ENCODE peak calls at places on chromosome 17, in seven cellular contexts. One of them, this sample, is unnamed.

GRCh38 chr17:81091774-81092517 is 57.0 kb downstream of the BAIAP2 start:
- DNase-seq in neural progenitor cell: no peak
- DNase-seq in pancreas: no peak
- DNase-seq in stomach: no peak
- DNase-seq in endothelial cell of umbilical vein: no peak
- DNase-seq in PC-9: peak; percentile 50
- DNase-seq in ovary: no peak
- DNase-seq in this sample: no peak

GRCh38 chr17:49969134-49969759 is at the start of gene DLX4:
- DNase-seq in PC-9: no peak
- DNase-seq in neural progenitor cell: peak; percentile 57
- DNase-seq in endothelial cell of umbilical vein: no peak
- DNase-seq in stomach: no peak
- DNase-seq in ovary: no peak
- DNase-seq in pancreas: peak; percentile 77
- DNase-seq in this sample: no peak

GRCh38 chr17:68497885-68498319 is 14.3 kb upstream of the PRKAR1A start:
- DNase-seq in pancreas: no peak
- DNase-seq in neural progenitor cell: no peak
- DNase-seq in endothelial cell of umbilical vein: no peak
- DNase-seq in PC-9: no peak
- DNase-seq in stomach: peak; percentile 61
- DNase-seq in ovary: no peak
- DNase-seq in this sample: no peak

GRCh38 chr17:1582374-1582773 is 19.8 kb upstream of the PITPNA start:
- DNase-seq in ovary: no peak
- DNase-seq in neural progenitor cell: no peak
- DNase-seq in endothelial cell of umbilical vein: no peak
- DNase-seq in pancreas: no peak
- DNase-seq in stomach: no peak
- DNase-seq in PC-9: no peak
- DNase-seq in this sample: no peak

GRCh38 chr17:51667722-51668083 is 407.4 kb downstream of the UTP18 start:
- DNase-seq in neural progenitor cell: no peak
- DNase-seq in ovary: no peak
- DNase-seq in pancreas: no peak
- DNase-seq in stomach: no peak
- DNase-seq in endothelial cell of umbilical vein: no peak
- DNase-seq in PC-9: no peak
- DNase-seq in this sample: no peak

GRCh38 chr17:5138616-5139453 is 23.0 kb downstream of the USP6 start:
- DNase-seq in neural progenitor cell: no peak
- DNase-seq in endothelial cell of umbilical vein: no peak
- DNase-seq in stomach: no peak
- DNase-seq in PC-9: no peak
- DNase-seq in ovary: no peak
- DNase-seq in pancreas: no peak
- DNase-seq in this sample: no peak

GRCh38 chr17:4945176-4945943 is 3.0 kb downstream of the PFN1 start:
- DNase-seq in endothelial cell of umbilical vein: peak; percentile 77
- DNase-seq in neural progenitor cell: no peak
- DNase-seq in stomach: peak; percentile 79
- DNase-seq in PC-9: peak; percentile 93
- DNase-seq in ovary: no peak
- DNase-seq in pancreas: peak; percentile 78
- DNase-seq in this sample: peak; percentile 91

GRCh38 chr17:83121921-83122820 is 42.8 kb downstream of the METRNL start:
- DNase-seq in stomach: no peak
- DNase-seq in endothelial cell of umbilical vein: no peak
- DNase-seq in neural progenitor cell: no peak
- DNase-seq in pancreas: no peak
- DNase-seq in PC-9: no peak
- DNase-seq in ovary: no peak
- DNase-seq in this sample: peak; percentile 68

GRCh38 chr17:83062011-83062817 is 17.2 kb upstream of the METRNL start:
- DNase-seq in stomach: no peak
- DNase-seq in PC-9: no peak
- DNase-seq in neural progenitor cell: no peak
- DNase-seq in endothelial cell of umbilical vein: no peak
- DNase-seq in pancreas: no peak
- DNase-seq in ovary: peak; percentile 14
- DNase-seq in this sample: peak; percentile 72

GRCh38 chr17:13014801-13015200 is 3.0 kb downstream of the ELAC2 start:
- DNase-seq in PC-9: no peak
- DNase-seq in neural progenitor cell: no peak
- DNase-seq in ovary: no peak
- DNase-seq in endothelial cell of umbilical vein: no peak
- DNase-seq in stomach: no peak
- DNase-seq in pancreas: no peak
- DNase-seq in this sample: no peak

GRCh38 chr17:10318540-10318939 is 54.3 kb downstream of the MYH13 start:
- DNase-seq in PC-9: no peak
- DNase-seq in endothelial cell of umbilical vein: no peak
- DNase-seq in stomach: no peak
- DNase-seq in neural progenitor cell: no peak
- DNase-seq in pancreas: no peak
- DNase-seq in ovary: no peak
- DNase-seq in this sample: no peak

GRCh38 chr17:924711-925480 is 54.7 kb downstream of the NXN start:
- DNase-seq in pancreas: no peak
- DNase-seq in neural progenitor cell: no peak
- DNase-seq in ovary: no peak
- DNase-seq in PC-9: peak; percentile 58
- DNase-seq in endothelial cell of umbilical vein: no peak
- DNase-seq in stomach: peak; percentile 52
- DNase-seq in this sample: no peak

DNA sequence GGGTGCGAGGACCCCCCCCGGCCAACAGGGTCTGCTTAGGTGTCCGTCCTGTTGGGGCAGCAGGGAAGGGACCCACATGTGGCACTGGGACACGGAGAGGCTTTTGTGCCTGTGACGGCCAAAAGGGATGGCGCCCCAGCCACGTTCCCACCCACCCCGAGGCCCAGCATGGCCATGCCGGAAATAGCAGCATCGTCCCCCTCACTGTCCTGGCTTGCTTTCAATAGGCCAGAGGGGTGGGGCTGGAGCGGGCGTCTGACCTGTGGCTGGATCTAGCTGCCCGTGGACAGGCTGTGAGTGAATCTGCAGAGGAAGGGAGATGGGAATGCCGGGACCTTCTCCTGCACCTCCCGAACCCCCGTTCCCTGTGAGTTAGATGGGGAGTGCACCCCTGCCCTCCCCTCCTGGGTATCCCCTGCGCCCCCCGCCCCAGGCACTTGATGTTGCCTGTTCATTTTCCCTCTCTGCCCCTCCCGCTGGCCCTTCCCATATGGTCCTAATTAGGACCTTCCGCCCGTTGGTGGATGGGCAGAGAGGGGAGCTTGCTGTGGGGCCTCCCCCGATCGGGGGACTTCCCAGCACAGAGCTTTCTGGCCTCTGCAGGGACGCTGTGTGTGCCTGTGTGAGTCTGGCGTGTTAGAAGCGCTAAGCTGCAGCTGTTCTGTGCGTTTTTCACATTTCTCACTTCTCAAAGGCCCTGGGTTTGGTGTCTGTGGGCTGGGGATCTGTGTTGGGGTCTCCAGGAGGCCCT is 292.8 kb downstream of the SEC14L1 start:
- DNase-seq in stomach: no peak
- DNase-seq in ovary: peak; percentile 74
- DNase-seq in PC-9: no peak
- DNase-seq in endothelial cell of umbilical vein: no peak
- DNase-seq in neural progenitor cell: no peak
- DNase-seq in pancreas: peak; percentile 20
- DNase-seq in this sample: no peak
- H3K4me1 ChIP-seq in stomach: peaks cover 91% of the 10 kb centered on the region
- H3K4me1 ChIP-seq in ovary: peaks cover 54% of the 10 kb centered on the region
- H3K4me1 ChIP-seq in PC-9: no peaks in the 10 kb centered on the region
- H3K4me1 ChIP-seq in endothelial cell of umbilical vein: peaks cover 25% of the 10 kb centered on the region
- H3K4me1 ChIP-seq in neural progenitor cell: peaks cover 56% of the 10 kb centered on the region
- H3K4me1 ChIP-seq in pancreas: peaks cover 9% of the 10 kb centered on the region
- H3K4me1 ChIP-seq in this sample: peaks cover 89% of the 10 kb centered on the region

GRCh38 chr17:61380836-61381525 is 18.7 kb upstream of the TBX2 start:
- DNase-seq in pancreas: no peak
- DNase-seq in endothelial cell of umbilical vein: no peak
- DNase-seq in PC-9: no peak
- DNase-seq in ovary: no peak
- DNase-seq in stomach: no peak
- DNase-seq in neural progenitor cell: no peak
- DNase-seq in this sample: peak; percentile 49
- H3K4me1 ChIP-seq in pancreas: no peaks in the 10 kb centered on the region
- H3K4me1 ChIP-seq in endothelial cell of umbilical vein: no peaks in the 10 kb centered on the region
- H3K4me1 ChIP-seq in PC-9: no peaks in the 10 kb centered on the region
- H3K4me1 ChIP-seq in ovary: no peaks in the 10 kb centered on the region
- H3K4me1 ChIP-seq in stomach: no peaks in the 10 kb centered on the region
- H3K4me1 ChIP-seq in neural progenitor cell: peaks cover 10% of the 10 kb centered on the region
- H3K4me1 ChIP-seq in this sample: no peaks in the 10 kb centered on the region

DNA sequence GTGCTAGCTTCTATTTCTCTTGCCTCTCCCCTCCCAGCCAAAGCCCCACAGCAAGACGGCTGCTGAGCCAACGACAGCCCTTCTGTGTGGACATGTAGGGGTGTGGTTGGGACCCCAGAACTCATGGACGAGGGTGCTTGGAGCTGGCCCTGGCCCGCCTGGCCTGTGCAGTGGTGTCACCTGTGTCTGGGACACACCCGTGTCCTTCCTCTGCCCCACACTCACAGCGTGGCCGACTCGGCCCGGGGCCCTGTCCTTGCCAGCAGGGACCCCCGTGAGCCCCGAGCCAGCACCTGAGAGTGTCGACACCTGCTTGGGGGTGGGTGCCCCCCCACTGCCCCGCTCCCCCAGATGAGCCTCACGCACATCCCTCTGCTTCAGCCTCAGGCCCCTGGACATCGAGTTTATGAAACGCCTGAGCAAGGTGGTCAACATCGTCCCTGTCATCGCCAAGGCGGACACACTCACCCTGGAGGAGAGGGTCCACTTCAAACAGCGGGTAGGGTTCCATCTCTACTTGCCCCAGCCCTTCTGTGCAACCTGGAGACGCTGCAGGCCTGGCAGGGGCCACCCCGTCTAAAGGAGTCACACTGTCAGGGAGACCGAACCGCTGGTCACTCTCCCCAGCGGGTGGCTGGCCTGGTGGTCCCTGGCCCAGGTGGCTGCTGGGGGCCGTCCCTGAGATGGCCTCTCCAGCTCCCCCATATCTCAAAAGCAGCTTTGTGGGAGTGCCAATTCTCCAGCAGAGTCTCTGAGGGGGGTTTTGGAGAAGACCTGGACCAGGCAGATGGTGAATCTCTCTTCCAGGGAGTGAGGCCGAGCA is 349.8 kb downstream of the SEC14L1 start:
- DNase-seq in stomach: no peak
- DNase-seq in PC-9: no peak
- DNase-seq in ovary: peak; percentile 32
- DNase-seq in neural progenitor cell: no peak
- DNase-seq in endothelial cell of umbilical vein: no peak
- DNase-seq in pancreas: no peak
- DNase-seq in this sample: peak; percentile 80
- H3K4me1 ChIP-seq in stomach: peaks cover 40% of the 10 kb centered on the region
- H3K4me1 ChIP-seq in PC-9: no peaks in the 10 kb centered on the region
- H3K4me1 ChIP-seq in ovary: peaks cover 2% of the 10 kb centered on the region
- H3K4me1 ChIP-seq in neural progenitor cell: peaks cover 4% of the 10 kb centered on the region
- H3K4me1 ChIP-seq in endothelial cell of umbilical vein: peaks cover 3% of the 10 kb centered on the region
- H3K4me1 ChIP-seq in pancreas: no peaks in the 10 kb centered on the region
- H3K4me1 ChIP-seq in this sample: peaks cover 79% of the 10 kb centered on the region

DNA sequence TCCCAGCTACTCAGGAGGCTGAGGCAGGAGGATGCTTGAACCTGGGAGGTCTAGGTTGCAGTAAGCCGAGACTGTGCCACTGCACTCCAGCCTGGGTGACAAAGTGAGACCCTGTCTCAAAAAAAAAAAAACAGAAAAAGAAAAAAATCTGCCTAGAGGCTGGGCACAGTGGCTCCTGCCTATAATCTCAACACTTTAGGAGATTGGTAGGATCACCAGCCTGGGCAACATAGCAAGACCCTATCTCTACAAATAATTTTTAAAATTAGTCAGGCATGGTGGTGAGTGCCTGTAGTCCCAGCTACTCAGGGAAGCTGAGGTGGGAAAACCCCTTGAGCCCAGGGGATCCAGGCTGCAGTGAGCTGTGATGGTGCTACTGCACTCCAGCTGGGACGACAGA is 17.7 kb downstream of the CUEDC1 start:
- DNase-seq in stomach: no peak
- DNase-seq in pancreas: no peak
- DNase-seq in ovary: no peak
- DNase-seq in endothelial cell of umbilical vein: no peak
- DNase-seq in neural progenitor cell: no peak
- DNase-seq in PC-9: no peak
- DNase-seq in this sample: no peak
- H3K4me1 ChIP-seq in stomach: peaks cover 97% of the 10 kb centered on the region
- H3K4me1 ChIP-seq in pancreas: peaks cover 33% of the 10 kb centered on the region
- H3K4me1 ChIP-seq in ovary: peaks cover 12% of the 10 kb centered on the region
- H3K4me1 ChIP-seq in endothelial cell of umbilical vein: peaks cover 12% of the 10 kb centered on the region
- H3K4me1 ChIP-seq in neural progenitor cell: peaks cover 62% of the 10 kb centered on the region
- H3K4me1 ChIP-seq in PC-9: peaks cover 50% of the 10 kb centered on the region
- H3K4me1 ChIP-seq in this sample: peaks cover 58% of the 10 kb centered on the region

GRCh38 chr17:64326030-64326419 is 63.0 kb upstream of the TEX2 start:
- DNase-seq in endothelial cell of umbilical vein: no peak
- DNase-seq in stomach: no peak
- DNase-seq in ovary: no peak
- DNase-seq in PC-9: no peak
- DNase-seq in neural progenitor cell: no peak
- DNase-seq in pancreas: no peak
- DNase-seq in this sample: no peak
- H3K4me1 ChIP-seq in endothelial cell of umbilical vein: peaks cover 52% of the 10 kb centered on the region
- H3K4me1 ChIP-seq in stomach: peaks cover 40% of the 10 kb centered on the region
- H3K4me1 ChIP-seq in ovary: peaks cover 23% of the 10 kb centered on the region
- H3K4me1 ChIP-seq in PC-9: peaks cover 88% of the 10 kb centered on the region
- H3K4me1 ChIP-seq in neural progenitor cell: peaks cover 14% of the 10 kb centered on the region
- H3K4me1 ChIP-seq in pancreas: no peaks in the 10 kb centered on the region
- H3K4me1 ChIP-seq in this sample: peaks cover 97% of the 10 kb centered on the region

This sample was measured in spleen.